ENCODE peak calls at places on chromosome 21, in six cellular contexts. Q, G, Z, X, L and R are unnamed samples.

GRCh38 chr21:17780539-17780938 is 38.6 kb downstream of the C21orf91 start:
- DNase-seq in Z (no peak), Q (no peak), X (no peak), L (no peak), G (no peak), R (peak)

GRCh38 chr21:40051801-40052200 is 184.6 kb downstream of the PCP4 start:
- DNase-seq in Z (no peak), L (no peak), Q (no peak), G (no peak), X (no peak), R (no peak)

GRCh38 chr21:26964379-26964778 is 2.5 kb downstream of the ADAMTS5 start:
- DNase-seq in Q (no peak), L (no peak), Z (peak), G (no peak), X (peak), R (no peak)

GRCh38 chr21:42735944-42736343 is 82.5 kb downstream of the PDE9A start:
- DNase-seq in Q (no peak), L (no peak), X (no peak), Z (no peak), G (no peak), R (no peak)

GRCh38 chr21:37587203-37587602 is 220.6 kb downstream of the DYRK1A start:
- DNase-seq in Q (no peak), G (no peak), X (no peak), Z (no peak), L (no peak), R (no peak)

GRCh38 chr21:42973309-42973990 is 912 bp upstream of the PKNOX1 start:
- DNase-seq in X (no peak), Q (no peak), Z (no peak), L (no peak), G (no peak), R (no peak)

GRCh38 chr21:22791376-22791775 is 1793.2 kb downstream of the NCAM2 start:
- DNase-seq in Q (no peak), L (no peak), Z (no peak), G (no peak), X (no peak), R (no peak)

GRCh38 chr21:43029785-43030184 is 45.9 kb downstream of the CBS start:
- DNase-seq in Z (no peak), Q (no peak), X (no peak), L (no peak), G (no peak), R (no peak)

GRCh38 chr21:46118871-46119564 is 21.1 kb downstream of the COL6A2 start:
- DNase-seq in X (peak), G (no peak), L (peak), Q (no peak), Z (peak), R (no peak)

GRCh38 chr21:14074177-14074576 is 136.6 kb downstream of the LIPI start:
- DNase-seq in G (no peak), X (no peak), L (no peak), Z (no peak), Q (no peak), R (no peak)

GRCh38 chr21:37531402-37532042 is 164.9 kb downstream of the DYRK1A start:
- DNase-seq in G (no peak), Z (peak), L (no peak), Q (no peak), X (no peak), R (no peak)

GRCh38 chr21:15210235-15210678 is 145.5 kb upstream of the NRIP1 start:
- DNase-seq in G (no peak), L (no peak), Q (peak), Z (peak), X (no peak), R (no peak)
- TF ChIP-seq CTCF in G (no peak), L (no peak), Q (no peak), Z (no peak), X (no peak), R (no peak)

GRCh38 chr21:44330698-44331097 is 8.5 kb downstream of the CFAP410 start:
- DNase-seq in L (no peak), Z (no peak), X (no peak), Q (no peak), G (no peak), R (no peak)
- TF ChIP-seq CTCF in L (no peak), Z (no peak), X (no peak), Q (no peak), G (no peak), R (no peak)

DNA sequence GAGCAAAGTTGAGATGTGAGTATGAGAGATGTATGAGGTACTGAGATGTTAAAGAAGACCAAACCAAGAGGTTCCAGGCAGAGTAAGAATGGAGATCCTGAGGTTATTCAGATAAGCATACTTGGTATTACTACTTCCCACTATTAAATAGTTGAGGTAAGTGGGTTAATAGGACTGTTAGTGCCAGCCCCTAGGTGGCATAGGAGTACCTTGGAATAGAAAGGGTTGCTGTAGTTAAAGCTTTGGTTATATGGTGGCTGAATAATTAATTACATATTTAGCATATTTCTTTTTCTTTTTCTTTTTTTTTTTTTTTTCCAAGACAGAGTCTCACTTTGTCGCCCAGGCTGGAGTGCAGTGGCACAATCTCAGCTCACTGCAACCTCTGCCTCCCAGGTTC is 397.9 kb upstream of the TMPRSS15 start:
- DNase-seq in L (no peak), Z (no peak), G (no peak), X (peak), Q (no peak), R (no peak)
- TF ChIP-seq CTCF in L (no peak), Z (peak), G (peak), X (no peak), Q (no peak), R (no peak)

DNA sequence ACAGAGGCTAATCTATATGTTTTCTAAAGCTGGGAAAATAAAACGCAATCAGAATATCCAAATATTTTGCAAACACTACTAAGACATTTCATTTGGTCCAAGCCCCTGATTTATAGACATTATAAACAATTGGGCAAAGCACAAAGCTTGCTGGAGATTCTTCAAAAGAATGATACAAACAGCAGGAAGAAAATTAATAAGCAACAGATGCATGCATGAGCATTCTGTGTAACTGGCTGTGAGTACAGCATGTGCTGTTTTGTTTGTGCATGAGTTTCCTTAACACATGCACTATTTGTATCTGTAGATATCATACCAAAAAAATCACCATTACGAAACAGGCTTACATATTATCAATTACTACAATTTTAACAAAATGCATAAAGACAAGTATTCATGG is 552.8 kb downstream of the LTN1 start:
- DNase-seq in G (no peak), Q (peak), Z (no peak), X (no peak), L (no peak), R (no peak)
- TF ChIP-seq CTCF in G (no peak), Q (no peak), Z (no peak), X (no peak), L (no peak), R (no peak)

DNA sequence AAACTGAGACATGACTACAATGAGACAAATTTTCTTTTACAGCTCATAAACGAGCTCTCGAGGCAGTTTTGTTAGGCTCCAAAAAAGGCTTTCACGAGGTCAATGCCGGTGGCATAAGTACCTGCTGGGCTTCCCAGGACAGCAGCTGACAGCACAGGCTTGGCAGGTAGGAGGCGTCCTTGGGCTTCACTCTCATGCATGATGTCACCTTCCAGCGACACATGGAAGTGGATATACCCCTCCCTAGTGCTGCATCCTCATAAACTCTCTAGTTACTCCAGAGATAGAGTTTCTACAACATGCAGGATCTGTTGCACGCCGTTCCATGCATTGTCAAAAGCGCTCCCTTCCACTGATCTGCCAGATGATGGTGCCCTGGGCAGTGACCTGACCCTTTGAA is 112.5 kb upstream of the PAXBP1 start:
- DNase-seq in Z (no peak), G (no peak), Q (no peak), X (peak), L (no peak), R (no peak)
- TF ChIP-seq CTCF in Z (no peak), G (no peak), Q (no peak), X (no peak), L (no peak), R (no peak)

GRCh38 chr21:34180826-34181359 is 107.5 kb downstream of the MRPS6 start:
- DNase-seq in Q (no peak), L (no peak), Z (no peak), G (peak), X (no peak), R (no peak)
- TF ChIP-seq CTCF in Q (no peak), L (no peak), Z (no peak), G (no peak), X (no peak), R (no peak)

DNA sequence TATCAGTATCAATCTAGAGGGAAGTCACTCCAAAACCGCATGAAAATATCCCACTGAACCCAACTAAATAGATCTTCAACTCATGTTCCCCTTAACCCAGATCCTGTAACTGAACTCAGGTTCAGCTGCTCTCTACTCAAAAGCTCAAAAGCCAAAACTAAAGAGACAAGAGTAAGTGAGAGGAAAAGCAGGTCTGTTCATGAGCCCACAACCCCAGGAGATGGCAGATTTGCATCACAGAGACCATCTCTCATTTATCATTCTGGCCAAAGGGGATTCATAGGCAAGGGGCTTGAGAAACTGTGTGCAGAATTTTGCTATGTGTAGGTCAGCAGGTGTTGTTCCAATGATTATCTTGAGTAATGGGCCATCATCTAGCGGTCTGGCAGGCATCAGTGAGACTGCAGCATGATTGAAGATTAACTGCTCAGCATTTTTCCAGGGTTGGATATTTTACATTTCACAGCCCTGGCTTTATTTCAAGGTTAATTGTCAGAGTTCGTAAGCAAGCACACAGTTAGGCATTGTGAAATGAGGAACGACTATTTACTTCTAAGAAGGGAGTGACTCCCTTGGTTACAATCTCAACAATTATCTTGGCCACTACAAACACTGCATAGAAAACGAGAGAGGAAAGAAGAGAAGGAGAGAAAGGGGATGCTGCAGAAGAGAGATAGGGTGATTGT is 1204.5 kb upstream of the TMPRSS15 start:
- DNase-seq in Q (no peak), Z (no peak), L (no peak), G (no peak), X (no peak), R (no peak)
- TF ChIP-seq CTCF in Q (no peak), Z (no peak), L (no peak), G (no peak), X (no peak), R (no peak)

GRCh38 chr21:29943885-29944284 is 4.1 kb upstream of the GRIK1 start:
- DNase-seq in Z (no peak), Q (no peak), G (no peak), L (no peak), X (no peak), R (no peak)
- TF ChIP-seq CTCF in Z (peak), Q (no peak), G (peak), L (no peak), X (no peak), R (no peak)

GRCh38 chr21:38965910-38966504 is 160.3 kb downstream of the ETS2 start:
- DNase-seq in X (peak), Q (peak), L (no peak), G (peak), Z (no peak), R (no peak)
- TF ChIP-seq CTCF in X (no peak), Q (no peak), L (no peak), G (no peak), Z (no peak), R (no peak)